ENCODE peak calls at places on chromosomes 7 and 10, in six cellular contexts. G is WTC11, X is endothelial cell of umbilical vein, E is A549, T is H1, C is K562. U is an unnamed sample.

GRCh38 chr10:338176-339037 is 203.2 kb downstream of the ZMYND11 start:
- DNase-seq in E (peak), T (no peak), X (no peak), G (no peak), C (no peak), U (no peak)

GRCh38 chr7:84073476-84073875 is 121.1 kb downstream of the SEMA3A start:
- DNase-seq in T (no peak), G (no peak), X (peak), E (peak), C (no peak), U (peak)

GRCh38 chr10:113947138-113948011 is 92.9 kb downstream of the NHLRC2 start:
- DNase-seq in E (peak), X (no peak), T (no peak), G (no peak), C (peak), U (no peak)

GRCh38 chr7:132685301-132685700 is 109.0 kb upstream of the PLXNA4 start:
- DNase-seq in X (no peak), T (no peak), C (no peak), E (no peak), G (no peak), U (no peak)

GRCh38 chr7:91946549-91946948 is 5.9 kb downstream of the AKAP9 start:
- DNase-seq in E (no peak), T (no peak), G (no peak), C (no peak), X (no peak), U (no peak)

GRCh38 chr10:23516530-23516929 is 77.7 kb downstream of the OTUD1 start:
- DNase-seq in E (peak), X (no peak), G (no peak), C (no peak), T (no peak), U (peak)

GRCh38 chr10:36366843-36367242 is 724.7 kb upstream of the FZD8 start:
- DNase-seq in E (no peak), X (no peak), C (no peak), T (no peak), G (no peak), U (no peak)

GRCh38 chr10:124210263-124210662 is 116.9 kb upstream of the CHST15 start:
- DNase-seq in X (no peak), G (no peak), T (peak), C (no peak), E (no peak), U (no peak)

GRCh38 chr7:151472644-151473380 is 32.9 kb upstream of the CRYGN start:
- DNase-seq in G (no peak), T (no peak), C (no peak), E (no peak), X (peak), U (no peak)

GRCh38 chr7:131633342-131633843 is 77.0 kb upstream of the PODXL start:
- DNase-seq in X (peak), G (no peak), E (peak), C (no peak), T (no peak), U (no peak)

GRCh38 chr10:120260446-120260845 is 196.6 kb upstream of the PLPP4 start:
- DNase-seq in G (no peak), X (no peak), T (no peak), E (no peak), C (no peak), U (no peak)

GRCh38 chr10:120262857-120263547 is 194.0 kb upstream of the PLPP4 start:
- DNase-seq in X (no peak), T (no peak), G (no peak), E (no peak), C (no peak), U (no peak)

GRCh38 chr10:120266037-120266436 is 191.0 kb upstream of the PLPP4 start:
- DNase-seq in E (no peak), T (no peak), X (no peak), C (no peak), G (no peak), U (no peak)
- TF ChIP-seq JUN in E (no peak), T (no peak), X (no peak), C (no peak), G (no peak), U (no peak)

GRCh38 chr7:30224511-30225031 is 59.8 kb upstream of the ZNRF2 start:
- DNase-seq in C (no peak), E (no peak), T (no peak), X (no peak), G (no peak), U (no peak)

GRCh38 chr7:30226593-30227268 is 57.7 kb upstream of the ZNRF2 start:
- DNase-seq in G (peak), E (peak), T (peak), X (no peak), C (no peak), U (peak)

GRCh38 chr7:30231271-30231670 is 53.1 kb upstream of the ZNRF2 start:
- DNase-seq in C (no peak), E (no peak), X (no peak), T (no peak), G (no peak), U (peak)

GRCh38 chr7:30222519-30223213 is 61.7 kb upstream of the ZNRF2 start:
- DNase-seq in E (no peak), C (no peak), G (no peak), T (no peak), X (no peak), U (no peak)

GRCh38 chr7:30225863-30226361 is 58.5 kb upstream of the ZNRF2 start:
- DNase-seq in C (no peak), X (peak), E (no peak), G (no peak), T (no peak), U (no peak)
- TF ChIP-seq JUN in C (no peak), X (peak), E (no peak), G (no peak), T (no peak), U (no peak)

DNA sequence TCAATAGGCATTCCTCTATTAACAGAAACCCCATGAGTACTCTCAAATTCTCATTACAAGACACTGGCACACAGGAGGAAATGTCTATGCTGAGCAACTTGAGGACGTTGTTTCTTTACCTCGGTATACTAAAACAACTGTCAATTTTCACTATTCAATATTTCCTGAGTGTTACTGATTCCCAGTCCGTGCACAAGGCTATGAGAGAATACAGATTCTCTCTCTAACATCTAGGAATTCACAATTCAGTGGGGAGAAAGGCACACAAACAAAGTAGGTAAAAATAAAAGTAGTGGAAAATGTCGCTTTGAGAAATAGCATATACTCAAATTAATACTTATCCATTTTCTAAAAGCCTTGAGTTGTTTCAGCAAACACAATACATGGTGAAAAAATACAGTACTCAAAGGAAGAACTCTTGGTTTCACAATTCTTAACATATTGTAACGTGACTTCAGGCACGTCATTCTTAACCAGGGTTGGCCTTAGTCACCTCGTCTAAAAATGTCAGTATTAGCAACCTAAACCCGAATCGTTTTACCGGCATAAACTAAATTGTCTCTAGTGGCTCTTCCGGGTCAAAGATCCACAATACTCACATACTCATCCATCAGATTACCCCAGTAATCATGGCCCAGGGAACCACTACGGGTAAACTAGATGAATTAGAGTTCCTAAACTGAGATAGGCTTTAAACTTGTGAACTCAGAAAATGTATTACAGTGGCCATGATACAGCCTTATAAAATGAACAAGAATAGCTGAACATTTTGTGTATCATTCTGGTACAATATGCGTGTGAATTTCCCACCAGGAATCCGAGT is 1.5 kb downstream of the IPMK start:
- DNase-seq in C (peak), T (no peak), G (no peak), E (peak), X (peak), U (peak)
- TF ChIP-seq JUN in C (peak), T (no peak), G (no peak), E (no peak), X (no peak), U (no peak)

GRCh38 chr10:107865691-107866090 is 701.2 kb upstream of the SORCS1 start:
- DNase-seq in X (no peak), G (no peak), T (no peak), C (no peak), E (no peak), U (no peak)
- TF ChIP-seq JUN in X (no peak), G (no peak), T (no peak), C (no peak), E (no peak), U (no peak)

GRCh38 chr10:14658331-14659122 is 116.2 kb downstream of the FAM107B start:
- DNase-seq in X (no peak), E (peak), C (no peak), G (no peak), T (no peak), U (no peak)
- TF ChIP-seq JUN in X (no peak), E (peak), C (no peak), G (no peak), T (no peak), U (no peak)

GRCh38 chr10:49605939-49606509 is 4.1 kb upstream of the SLC18A3 start:
- DNase-seq in C (no peak), T (no peak), E (no peak), G (peak), X (no peak), U (no peak)
- TF ChIP-seq JUN in C (no peak), T (no peak), E (no peak), G (no peak), X (no peak), U (no peak)

GRCh38 chr7:128827971-128828711 is 2.1 kb upstream of the FLNC start:
- DNase-seq in C (no peak), T (no peak), X (no peak), E (no peak), G (no peak), U (peak)
- TF ChIP-seq JUN in C (peak), T (no peak), X (no peak), E (no peak), G (no peak), U (no peak)

DNA sequence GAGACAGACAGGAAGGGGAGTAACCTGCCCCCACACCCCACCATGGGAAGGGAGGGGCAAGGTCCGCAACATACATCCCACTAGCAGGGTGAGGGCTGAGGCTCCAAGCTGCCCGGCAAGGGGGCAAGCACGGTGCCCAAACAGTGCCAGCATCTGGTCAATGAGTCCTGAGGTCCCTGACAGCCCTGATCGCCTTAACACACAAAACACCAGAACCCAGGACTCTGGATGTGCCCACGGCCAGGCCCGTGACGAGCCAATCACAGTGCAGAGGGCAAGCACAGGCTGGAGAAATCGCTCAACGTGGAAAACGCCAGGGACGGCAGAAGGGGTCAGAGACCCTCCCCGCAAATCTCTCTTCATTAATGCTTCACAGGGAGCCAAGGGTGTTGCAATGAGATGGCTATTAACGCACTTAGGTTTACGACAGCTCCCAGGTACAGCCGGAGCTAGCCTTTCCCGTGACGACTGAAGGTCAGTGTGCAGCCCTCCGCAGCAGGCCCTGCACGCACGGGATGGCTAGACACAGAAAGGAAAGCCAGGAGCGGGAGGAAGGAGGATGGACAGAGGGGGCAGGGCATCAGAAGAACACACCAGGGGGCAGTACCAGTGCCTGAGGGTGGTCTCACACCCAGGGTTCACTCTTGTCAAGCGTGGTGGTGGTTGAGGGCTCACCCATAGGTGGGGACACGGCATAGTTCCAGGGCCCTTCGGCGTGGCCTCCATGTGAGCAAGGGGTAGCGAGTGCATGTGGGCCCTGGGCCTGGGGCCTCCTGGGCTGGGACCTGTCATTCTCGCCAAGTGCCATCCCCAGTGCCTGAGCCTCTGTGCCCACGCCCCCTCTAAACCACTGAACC is 220.5 kb downstream of the MAD1L1 start:
- DNase-seq in X (no peak), G (no peak), C (no peak), E (no peak), T (no peak), U (no peak)
- TF ChIP-seq JUN in X (no peak), G (no peak), C (no peak), E (no peak), T (no peak), U (no peak)

DNA sequence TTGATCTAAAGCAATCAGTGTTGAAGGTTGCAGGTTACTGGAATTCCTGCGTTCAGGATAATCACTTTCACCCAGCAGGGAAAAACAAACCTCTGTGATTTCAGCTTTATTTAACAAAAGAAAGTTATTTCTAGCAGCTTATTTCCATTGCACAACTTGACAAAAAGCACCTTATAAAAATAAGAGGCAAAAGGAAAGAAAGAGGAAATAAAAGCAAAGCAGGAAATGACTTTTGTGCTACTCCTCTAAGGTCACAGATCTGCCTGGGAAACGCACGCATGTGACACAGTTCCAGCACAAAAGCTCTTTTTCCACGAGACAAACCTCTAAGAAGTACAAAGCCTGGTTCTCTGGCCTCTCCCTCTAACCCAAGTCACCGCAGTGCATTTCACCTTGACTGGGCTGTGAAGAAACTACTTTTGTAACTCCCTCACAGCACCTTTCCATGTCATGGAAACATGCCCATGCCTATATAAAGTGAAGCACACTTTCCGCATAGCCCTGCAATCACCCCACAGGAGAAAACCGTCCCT is 900 bp downstream of the ANK3 start:
- DNase-seq in G (no peak), C (no peak), E (no peak), X (peak), T (no peak), U (no peak)
- TF ChIP-seq JUN in G (no peak), C (no peak), E (no peak), X (no peak), T (no peak), U (no peak)

U was measured in HepG2.